ENCODE peak calls at places on chromosomes 1 and 21, in ten cellular contexts. One of them, this sample, is unnamed.

GRCh38 chr1:240801445-240801844 is 189.5 kb upstream of the GREM2 start:
- DNase-seq in effector memory CD4-positive, alpha-beta T cell: no peak
- DNase-seq in fibroblast of lung: peak
- DNase-seq in GM12878: no peak
- DNase-seq in neural progenitor cell: no peak
- DNase-seq in breast epithelium: no peak
- DNase-seq in CD8-positive, alpha-beta memory T cell: no peak
- DNase-seq in body of pancreas: no peak
- DNase-seq in endodermal cell: no peak
- DNase-seq in brain microvascular endothelial cell: no peak
- DNase-seq in this sample: no peak

GRCh38 chr21:46639489-46640386 is 4.3 kb downstream of the PRMT2 start:
- DNase-seq in endodermal cell: no peak
- DNase-seq in body of pancreas: no peak
- DNase-seq in neural progenitor cell: no peak
- DNase-seq in fibroblast of lung: peak
- DNase-seq in brain microvascular endothelial cell: no peak
- DNase-seq in effector memory CD4-positive, alpha-beta T cell: no peak
- DNase-seq in breast epithelium: no peak
- DNase-seq in GM12878: no peak
- DNase-seq in CD8-positive, alpha-beta memory T cell: no peak
- DNase-seq in this sample: no peak

GRCh38 chr1:24092979-24093378 is 19.0 kb downstream of the MYOM3 start:
- DNase-seq in fibroblast of lung: no peak
- DNase-seq in GM12878: no peak
- DNase-seq in endodermal cell: no peak
- DNase-seq in neural progenitor cell: no peak
- DNase-seq in brain microvascular endothelial cell: no peak
- DNase-seq in effector memory CD4-positive, alpha-beta T cell: no peak
- DNase-seq in CD8-positive, alpha-beta memory T cell: no peak
- DNase-seq in body of pancreas: no peak
- DNase-seq in breast epithelium: no peak
- DNase-seq in this sample: no peak

GRCh38 chr1:239386453-239387303 is at the start of gene CHRM3:
- DNase-seq in endodermal cell: peak
- DNase-seq in effector memory CD4-positive, alpha-beta T cell: no peak
- DNase-seq in breast epithelium: peak
- DNase-seq in brain microvascular endothelial cell: no peak
- DNase-seq in neural progenitor cell: peak
- DNase-seq in CD8-positive, alpha-beta memory T cell: no peak
- DNase-seq in fibroblast of lung: no peak
- DNase-seq in body of pancreas: peak
- DNase-seq in GM12878: no peak
- DNase-seq in this sample: no peak

GRCh38 chr21:26077523-26077922 is 93.0 kb downstream of the APP start:
- DNase-seq in effector memory CD4-positive, alpha-beta T cell: no peak
- DNase-seq in neural progenitor cell: no peak
- DNase-seq in GM12878: no peak
- DNase-seq in brain microvascular endothelial cell: no peak
- DNase-seq in body of pancreas: no peak
- DNase-seq in breast epithelium: no peak
- DNase-seq in CD8-positive, alpha-beta memory T cell: no peak
- DNase-seq in fibroblast of lung: peak
- DNase-seq in endodermal cell: no peak
- DNase-seq in this sample: no peak

GRCh38 chr1:19165501-19165900 is 44.6 kb downstream of the UBR4 start:
- DNase-seq in breast epithelium: no peak
- DNase-seq in fibroblast of lung: no peak
- DNase-seq in brain microvascular endothelial cell: no peak
- DNase-seq in CD8-positive, alpha-beta memory T cell: no peak
- DNase-seq in effector memory CD4-positive, alpha-beta T cell: no peak
- DNase-seq in endodermal cell: no peak
- DNase-seq in neural progenitor cell: no peak
- DNase-seq in GM12878: no peak
- DNase-seq in body of pancreas: no peak
- DNase-seq in this sample: no peak

GRCh38 chr1:114219247-114219872 is 65.7 kb upstream of the SYT6 start:
- DNase-seq in endodermal cell: peak
- DNase-seq in fibroblast of lung: peak
- DNase-seq in GM12878: no peak
- DNase-seq in brain microvascular endothelial cell: no peak
- DNase-seq in CD8-positive, alpha-beta memory T cell: no peak
- DNase-seq in breast epithelium: no peak
- DNase-seq in neural progenitor cell: peak
- DNase-seq in body of pancreas: no peak
- DNase-seq in effector memory CD4-positive, alpha-beta T cell: no peak
- DNase-seq in this sample: no peak

GRCh38 chr1:184641894-184642293 is 112.8 kb downstream of the EDEM3 start:
- DNase-seq in CD8-positive, alpha-beta memory T cell: no peak
- DNase-seq in GM12878: no peak
- DNase-seq in effector memory CD4-positive, alpha-beta T cell: no peak
- DNase-seq in brain microvascular endothelial cell: no peak
- DNase-seq in fibroblast of lung: no peak
- DNase-seq in neural progenitor cell: no peak
- DNase-seq in body of pancreas: no peak
- DNase-seq in breast epithelium: no peak
- DNase-seq in endodermal cell: no peak
- DNase-seq in this sample: no peak

GRCh38 chr1:8598060-8598724 is 219.2 kb downstream of the RERE start:
- DNase-seq in body of pancreas: peak
- DNase-seq in endodermal cell: no peak
- DNase-seq in breast epithelium: no peak
- DNase-seq in brain microvascular endothelial cell: peak
- DNase-seq in neural progenitor cell: peak
- DNase-seq in effector memory CD4-positive, alpha-beta T cell: no peak
- DNase-seq in CD8-positive, alpha-beta memory T cell: no peak
- DNase-seq in fibroblast of lung: peak
- DNase-seq in GM12878: no peak
- DNase-seq in this sample: peak

GRCh38 chr1:200131551-200132125 is 104.1 kb downstream of the NR5A2 start:
- DNase-seq in CD8-positive, alpha-beta memory T cell: no peak
- DNase-seq in fibroblast of lung: no peak
- DNase-seq in brain microvascular endothelial cell: peak
- DNase-seq in body of pancreas: no peak
- DNase-seq in GM12878: no peak
- DNase-seq in breast epithelium: no peak
- DNase-seq in effector memory CD4-positive, alpha-beta T cell: no peak
- DNase-seq in neural progenitor cell: no peak
- DNase-seq in endodermal cell: no peak
- DNase-seq in this sample: no peak

DNA sequence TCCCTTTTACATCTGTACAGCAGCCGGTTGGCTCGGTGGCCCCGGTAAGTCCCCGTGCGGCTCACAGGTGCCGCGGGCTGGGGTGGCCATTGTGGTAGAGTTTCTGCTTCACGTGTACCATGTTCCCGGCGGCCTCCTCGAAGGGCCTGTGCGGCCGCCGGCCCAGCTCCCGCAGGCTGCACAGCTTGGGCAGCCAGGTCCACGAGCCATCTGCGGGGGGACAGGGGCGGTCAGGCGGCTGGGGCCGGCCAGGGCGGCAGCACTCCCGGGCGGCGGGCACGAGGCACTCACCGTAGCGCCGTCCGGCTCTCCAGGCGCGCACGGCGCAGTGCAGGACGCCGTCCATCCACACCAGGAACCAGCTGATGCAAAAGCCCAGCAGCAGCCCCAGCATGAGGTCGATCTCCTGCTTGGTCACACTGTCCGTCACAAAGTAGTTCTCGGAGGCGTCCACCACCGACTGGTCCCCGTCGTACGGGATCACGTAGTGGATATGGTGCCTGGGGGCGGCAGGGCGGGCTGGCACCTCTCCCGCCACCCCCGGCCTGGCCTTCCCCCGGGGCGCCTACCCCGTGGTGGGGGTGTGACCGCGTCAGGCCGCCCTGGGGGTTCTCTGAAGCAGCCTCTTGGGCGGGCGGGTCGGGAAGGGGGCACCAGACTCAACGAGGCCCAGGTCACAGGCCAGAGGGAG is 5.0 kb downstream of the TMEM240 start:
- DNase-seq in fibroblast of lung: no peak
- DNase-seq in brain microvascular endothelial cell: no peak
- DNase-seq in effector memory CD4-positive, alpha-beta T cell: no peak
- DNase-seq in GM12878: no peak
- DNase-seq in body of pancreas: no peak
- DNase-seq in neural progenitor cell: no peak
- DNase-seq in breast epithelium: no peak
- DNase-seq in CD8-positive, alpha-beta memory T cell: no peak
- DNase-seq in endodermal cell: no peak
- DNase-seq in this sample: no peak
- H3K27ac ChIP-seq in fibroblast of lung: no peak
- H3K27ac ChIP-seq in brain microvascular endothelial cell: no peak
- H3K27ac ChIP-seq in effector memory CD4-positive, alpha-beta T cell: no peak
- H3K27ac ChIP-seq in GM12878: no peak
- H3K27ac ChIP-seq in body of pancreas: no peak
- H3K27ac ChIP-seq in neural progenitor cell: no peak
- H3K27ac ChIP-seq in breast epithelium: no peak
- H3K27ac ChIP-seq in CD8-positive, alpha-beta memory T cell: no peak
- H3K27ac ChIP-seq in endodermal cell: no peak
- H3K27ac ChIP-seq in this sample: no peak

DNA sequence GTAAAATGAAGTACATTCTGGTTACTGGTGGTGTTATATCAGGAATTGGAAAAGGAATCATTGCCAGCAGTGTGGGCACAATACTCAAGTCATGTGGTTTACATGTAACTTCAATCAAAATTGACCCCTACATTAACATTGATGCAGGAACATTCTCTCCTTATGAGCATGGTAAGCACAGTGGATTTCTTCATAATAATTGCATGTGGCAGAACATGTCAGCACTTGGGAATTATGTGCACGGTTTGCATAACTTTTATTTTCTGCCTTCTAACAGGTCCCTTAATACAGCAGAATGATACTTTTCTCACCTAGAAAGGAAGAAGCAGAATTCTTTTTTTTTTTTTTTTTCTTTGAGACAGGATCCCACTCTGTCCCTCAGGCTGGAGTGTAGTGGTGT is 3.8 kb downstream of the CTPS1 start:
- DNase-seq in brain microvascular endothelial cell: no peak
- DNase-seq in breast epithelium: no peak
- DNase-seq in effector memory CD4-positive, alpha-beta T cell: no peak
- DNase-seq in neural progenitor cell: no peak
- DNase-seq in endodermal cell: no peak
- DNase-seq in CD8-positive, alpha-beta memory T cell: no peak
- DNase-seq in GM12878: no peak
- DNase-seq in fibroblast of lung: no peak
- DNase-seq in body of pancreas: no peak
- DNase-seq in this sample: no peak
- H3K27ac ChIP-seq in brain microvascular endothelial cell: no peak
- H3K27ac ChIP-seq in breast epithelium: no peak
- H3K27ac ChIP-seq in effector memory CD4-positive, alpha-beta T cell: no peak
- H3K27ac ChIP-seq in neural progenitor cell: no peak
- H3K27ac ChIP-seq in endodermal cell: no peak
- H3K27ac ChIP-seq in CD8-positive, alpha-beta memory T cell: no peak
- H3K27ac ChIP-seq in GM12878: no peak
- H3K27ac ChIP-seq in fibroblast of lung: no peak
- H3K27ac ChIP-seq in body of pancreas: no peak
- H3K27ac ChIP-seq in this sample: no peak

DNA sequence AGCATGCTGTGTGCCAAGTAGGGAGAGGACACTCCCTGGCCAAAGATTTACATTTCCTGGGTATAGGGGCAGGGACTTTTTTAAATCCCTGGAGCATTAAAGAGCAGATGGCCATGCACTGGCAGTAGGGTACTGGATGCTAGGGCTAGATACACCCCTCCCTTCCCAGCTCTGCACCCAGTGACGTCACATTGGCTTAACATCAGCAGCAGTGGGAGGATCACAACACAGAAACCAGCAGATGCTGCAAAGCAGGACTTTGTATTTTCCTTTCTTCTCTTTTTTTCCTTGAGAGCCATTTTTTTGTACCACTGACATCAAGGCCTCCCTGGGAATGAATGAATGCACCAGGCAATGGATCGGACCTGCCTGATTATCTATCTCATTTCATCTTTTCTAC is 243.0 kb downstream of the KAZN start:
- DNase-seq in GM12878: no peak
- DNase-seq in effector memory CD4-positive, alpha-beta T cell: no peak
- DNase-seq in body of pancreas: no peak
- DNase-seq in breast epithelium: no peak
- DNase-seq in brain microvascular endothelial cell: no peak
- DNase-seq in CD8-positive, alpha-beta memory T cell: no peak
- DNase-seq in fibroblast of lung: peak
- DNase-seq in neural progenitor cell: no peak
- DNase-seq in endodermal cell: no peak
- DNase-seq in this sample: no peak
- H3K27ac ChIP-seq in GM12878: no peak
- H3K27ac ChIP-seq in effector memory CD4-positive, alpha-beta T cell: no peak
- H3K27ac ChIP-seq in body of pancreas: no peak
- H3K27ac ChIP-seq in breast epithelium: no peak
- H3K27ac ChIP-seq in brain microvascular endothelial cell: no peak
- H3K27ac ChIP-seq in CD8-positive, alpha-beta memory T cell: no peak
- H3K27ac ChIP-seq in fibroblast of lung: peak
- H3K27ac ChIP-seq in neural progenitor cell: no peak
- H3K27ac ChIP-seq in endodermal cell: no peak
- H3K27ac ChIP-seq in this sample: no peak

GRCh38 chr1:156664046-156664948 is 12.9 kb downstream of the NES start:
- DNase-seq in neural progenitor cell: peak
- DNase-seq in body of pancreas: no peak
- DNase-seq in endodermal cell: peak
- DNase-seq in effector memory CD4-positive, alpha-beta T cell: no peak
- DNase-seq in brain microvascular endothelial cell: no peak
- DNase-seq in breast epithelium: no peak
- DNase-seq in GM12878: no peak
- DNase-seq in CD8-positive, alpha-beta memory T cell: no peak
- DNase-seq in fibroblast of lung: peak
- DNase-seq in this sample: no peak

GRCh38 chr1:156660752-156661112 is 16.5 kb downstream of the NES start:
- DNase-seq in GM12878: no peak
- DNase-seq in body of pancreas: no peak
- DNase-seq in breast epithelium: no peak
- DNase-seq in neural progenitor cell: no peak
- DNase-seq in effector memory CD4-positive, alpha-beta T cell: no peak
- DNase-seq in CD8-positive, alpha-beta memory T cell: no peak
- DNase-seq in brain microvascular endothelial cell: no peak
- DNase-seq in fibroblast of lung: no peak
- DNase-seq in endodermal cell: peak
- DNase-seq in this sample: no peak

GRCh38 chr1:156663178-156663577 is 14.0 kb downstream of the NES start:
- DNase-seq in brain microvascular endothelial cell: no peak
- DNase-seq in fibroblast of lung: peak
- DNase-seq in CD8-positive, alpha-beta memory T cell: no peak
- DNase-seq in endodermal cell: peak
- DNase-seq in GM12878: no peak
- DNase-seq in effector memory CD4-positive, alpha-beta T cell: no peak
- DNase-seq in neural progenitor cell: peak
- DNase-seq in body of pancreas: no peak
- DNase-seq in breast epithelium: no peak
- DNase-seq in this sample: peak

GRCh38 chr1:156661932-156662587 is 15.1 kb downstream of the NES start:
- DNase-seq in neural progenitor cell: peak
- DNase-seq in fibroblast of lung: no peak
- DNase-seq in endodermal cell: peak
- DNase-seq in effector memory CD4-positive, alpha-beta T cell: no peak
- DNase-seq in GM12878: no peak
- DNase-seq in breast epithelium: peak
- DNase-seq in brain microvascular endothelial cell: peak
- DNase-seq in CD8-positive, alpha-beta memory T cell: no peak
- DNase-seq in body of pancreas: no peak
- DNase-seq in this sample: no peak

GRCh38 chr1:156662588-156663055 is 14.6 kb downstream of the NES start:
- DNase-seq in breast epithelium: no peak
- DNase-seq in brain microvascular endothelial cell: no peak
- DNase-seq in endodermal cell: no peak
- DNase-seq in effector memory CD4-positive, alpha-beta T cell: no peak
- DNase-seq in body of pancreas: no peak
- DNase-seq in CD8-positive, alpha-beta memory T cell: no peak
- DNase-seq in GM12878: no peak
- DNase-seq in fibroblast of lung: no peak
- DNase-seq in neural progenitor cell: no peak
- DNase-seq in this sample: no peak
- H3K27ac ChIP-seq in breast epithelium: peak
- H3K27ac ChIP-seq in brain microvascular endothelial cell: peak
- H3K27ac ChIP-seq in endodermal cell: peak
- H3K27ac ChIP-seq in effector memory CD4-positive, alpha-beta T cell: no peak
- H3K27ac ChIP-seq in body of pancreas: peak
- H3K27ac ChIP-seq in CD8-positive, alpha-beta memory T cell: peak
- H3K27ac ChIP-seq in GM12878: peak
- H3K27ac ChIP-seq in fibroblast of lung: peak
- H3K27ac ChIP-seq in neural progenitor cell: peak
- H3K27ac ChIP-seq in this sample: peak